ENCODE peak calls at places on chromosomes 12 and 14, in four cellular contexts. N is ovary, D is fibroblast of villous mesenchyme, Y is BJ. V is an unnamed sample.

GRCh38 chr12:63918788-63919300 is 74.3 kb downstream of the SRGAP1 start:
- DNase-seq in N (no peak), D (peak), Y (peak), V (peak)

GRCh38 chr12:118282767-118283166 is 89.9 kb downstream of the TAOK3 start:
- DNase-seq in N (no peak), D (no peak), Y (no peak), V (no peak)

GRCh38 chr12:113103756-113104450 is 31.7 kb downstream of the RASAL1 start:
- DNase-seq in N (no peak), D (no peak), Y (no peak), V (no peak)

GRCh38 chr14:91225025-91225424 is 19.5 kb downstream of the GPR68 start:
- DNase-seq in N (no peak), D (no peak), Y (no peak), V (no peak)

GRCh38 chr14:55547650-55548315 is 32.2 kb upstream of the KTN1 start:
- DNase-seq in N (no peak), D (no peak), Y (no peak), V (no peak)

GRCh38 chr12:120839503-120839902 is 64.7 kb downstream of the SPPL3 start:
- DNase-seq in N (no peak), D (no peak), Y (no peak), V (no peak)

GRCh38 chr12:15757553-15758255 is 31.5 kb downstream of the EPS8 start:
- DNase-seq in N (no peak), D (peak), Y (no peak), V (peak)

GRCh38 chr14:85221832-85222231 is 308.1 kb upstream of the FLRT2 start:
- DNase-seq in N (no peak), D (no peak), Y (no peak), V (no peak)

GRCh38 chr14:92728781-92729364 is 19.6 kb downstream of the LGMN start:
- DNase-seq in N (no peak), D (peak), Y (no peak), V (no peak)

GRCh38 chr12:19946549-19946948 is 421.8 kb upstream of the PDE3A start:
- DNase-seq in N (no peak), D (peak), Y (peak), V (peak)

GRCh38 chr12:82209533-82209932 is 148.7 kb downstream of the CCDC59 start:
- DNase-seq in N (no peak), D (no peak), Y (no peak), V (no peak)

GRCh38 chr12:109725321-109726105 is 11.9 kb downstream of the FAM222A start:
- DNase-seq in N (peak), D (no peak), Y (no peak), V (no peak)

GRCh38 chr12:117564885-117565284 is 203.5 kb upstream of the NOS1 start:
- DNase-seq in N (no peak), D (no peak), Y (no peak), V (no peak)

GRCh38 chr12:1157046-1157445 is 166.0 kb downstream of the ERC1 start:
- DNase-seq in N (no peak), D (no peak), Y (no peak), V (no peak)

GRCh38 chr12:58801986-58802385 is 118.3 kb downstream of the LRIG3 start:
- DNase-seq in N (no peak), D (peak), Y (no peak), V (no peak)

GRCh38 chr12:30025317-30025716 is 241.6 kb upstream of the TMTC1 start:
- DNase-seq in N (no peak), D (no peak), Y (no peak), V (peak)

GRCh38 chr12:53961025-53961761 is 6.5 kb downstream of the HOXC12 start:
- DNase-seq in N (no peak), D (no peak), Y (no peak), V (no peak)
- H3K4me3 ChIP-seq in N (no peak), D (no peak), Y (no peak), V (no peak)

DNA sequence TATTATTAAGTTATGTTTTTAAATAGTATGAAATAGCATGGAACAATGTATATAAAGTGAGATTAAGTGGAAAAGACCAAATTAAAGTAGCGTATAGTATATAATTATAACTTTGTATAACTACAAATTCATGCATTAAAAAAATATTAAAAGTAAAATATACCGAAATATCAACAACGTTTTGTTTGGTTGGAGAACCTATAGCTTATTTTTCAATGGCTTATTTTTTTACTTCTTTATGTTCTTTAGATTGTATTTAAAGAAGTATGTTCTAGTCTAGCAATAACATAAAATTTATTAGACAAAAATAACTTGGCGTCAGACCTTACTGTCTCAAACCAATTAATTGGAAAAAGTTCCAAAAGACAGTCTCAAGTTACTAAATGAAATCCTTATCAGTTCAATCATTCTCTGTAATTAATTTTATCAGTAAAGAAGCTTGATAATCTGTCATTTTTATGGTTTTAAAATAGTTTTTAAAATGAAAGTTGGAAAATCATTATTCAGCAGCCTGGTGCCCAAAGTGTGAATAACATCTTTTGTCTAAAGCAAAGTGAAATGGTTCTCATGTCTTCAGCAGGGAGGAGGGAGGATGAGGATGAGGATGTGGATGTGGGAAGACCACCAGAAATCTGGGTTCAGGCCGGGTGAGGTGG is 46.7 kb downstream of the IRAK3 start:
- DNase-seq in N (no peak), D (peak), Y (no peak), V (peak)
- TF ChIP-seq CTCF in N (no peak), D (peak), Y (no peak), V (peak)

DNA sequence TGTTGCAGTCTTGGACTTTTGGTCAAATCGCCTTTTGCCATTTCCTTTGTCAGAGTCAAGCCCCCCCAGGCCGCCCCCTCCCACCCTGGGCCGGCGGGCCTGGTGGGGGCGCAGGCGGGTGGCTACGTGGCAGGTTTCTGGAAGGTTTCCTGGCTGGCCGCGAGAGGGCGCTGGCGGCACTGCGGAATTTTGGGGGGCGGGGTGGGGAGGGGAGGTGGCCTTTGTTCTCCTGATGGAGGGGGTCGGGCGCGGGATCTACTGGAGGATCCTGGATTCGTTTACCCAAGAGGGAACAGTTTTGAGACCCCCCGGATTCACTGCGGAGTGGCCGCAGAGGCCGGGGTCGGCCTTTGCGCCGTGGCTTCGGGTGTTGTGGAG is 1.2 kb downstream of the MEG3 start:
- DNase-seq in N (peak), D (peak), Y (no peak), V (no peak)
- H3K4me3 ChIP-seq in N (peak), D (peak), Y (peak), V (peak)

GRCh38 chr14:103836976-103837725 is 10.2 kb downstream of the PPP1R13B start:
- DNase-seq in N (no peak), D (no peak), Y (no peak), V (peak)

GRCh38 chr14:103832046-103832445 is 15.3 kb downstream of the PPP1R13B start:
- DNase-seq in N (no peak), D (peak), Y (no peak), V (no peak)

GRCh38 chr14:103838117-103838516 is 9.3 kb downstream of the PPP1R13B start:
- DNase-seq in N (no peak), D (no peak), Y (no peak), V (no peak)

GRCh38 chr14:103833711-103834110 is 13.7 kb downstream of the PPP1R13B start:
- DNase-seq in N (no peak), D (no peak), Y (no peak), V (no peak)

GRCh38 chr14:103834956-103835355 is 12.4 kb downstream of the PPP1R13B start:
- DNase-seq in N (no peak), D (no peak), Y (no peak), V (no peak)
- TF ChIP-seq CTCF in N (no peak), D (no peak), Y (no peak), V (no peak)

GRCh38 chr12:65822732-65823480 is 1.4 kb upstream of the HMGA2 start:
- DNase-seq in N (no peak), D (peak), Y (no peak), V (no peak)
- H3K4me3 ChIP-seq in N (no peak), D (peak), Y (peak), V (peak)

GRCh38 chr14:69096766-69097475 is 56.0 kb downstream of the DCAF5 start:
- DNase-seq in N (no peak), D (peak), Y (no peak), V (no peak)
- TF ChIP-seq CTCF in N (no peak), D (no peak), Y (no peak), V (no peak)

DNA sequence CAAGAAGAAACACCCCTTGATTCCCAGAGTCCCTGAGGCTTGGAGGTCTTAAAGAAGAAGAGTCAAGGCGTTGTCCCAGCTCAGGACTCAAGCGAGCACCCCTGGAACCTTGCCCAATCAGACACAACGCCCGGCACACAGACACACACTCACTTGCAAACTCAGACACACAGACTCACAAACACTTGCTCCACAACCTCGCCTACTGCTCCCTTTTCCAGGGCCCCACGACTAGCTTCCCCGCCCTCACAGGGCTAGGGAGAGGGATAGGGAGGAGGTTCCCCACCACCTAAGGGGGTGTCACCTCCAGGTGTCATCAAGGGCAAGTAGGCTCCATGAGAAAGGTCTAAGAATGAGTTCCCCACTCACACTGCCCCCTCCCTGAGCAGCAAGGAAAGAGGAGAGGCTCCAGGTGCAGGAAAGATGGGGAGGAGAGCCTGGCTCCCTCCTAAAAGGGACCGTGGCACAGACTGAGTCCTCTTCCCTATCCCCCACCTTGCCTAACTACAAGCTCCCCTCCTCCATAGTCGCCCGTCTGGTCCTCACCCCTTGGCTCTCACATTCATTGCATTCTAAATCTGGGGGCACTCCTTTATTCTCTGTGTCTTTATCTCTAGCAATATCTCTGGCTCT is 717 bp downstream of the WNT10B start:
- DNase-seq in N (no peak), D (no peak), Y (no peak), V (no peak)
- H3K4me3 ChIP-seq in N (no peak), D (peak), Y (no peak), V (peak)

V was measured in AG10803.